ENCODE peak calls at places on chromosome 17, in nine cellular contexts. M is lung, J is cardiac fibroblast, H is uterus, R is brain microvascular endothelial cell, X is aorta, S is right lobe of liver, P is lower leg skin, Z is body of pancreas. T is an unnamed sample.

GRCh38 chr17:73198201-73198929 is 5.5 kb downstream of the COG1 start:
- DNase-seq in X (no peak), Z (no peak), S (no peak), J (no peak), H (no peak), M (no peak), R (no peak), P (no peak), T (no peak)

GRCh38 chr17:79331492-79331891 is 256.9 kb downstream of the ENGASE start:
- DNase-seq in X (no peak), Z (no peak), J (no peak), M (no peak), S (no peak), R (no peak), P (no peak), H (no peak), T (no peak)

GRCh38 chr17:45364531-45365390 is 47.9 kb upstream of the MAP3K14 start:
- DNase-seq in X (peak; percentile 63), M (no peak), R (peak; percentile 20), H (no peak), P (no peak), S (no peak), Z (no peak), J (peak; percentile 84), T (no peak)

GRCh38 chr17:1368588-1368987 is 31.4 kb downstream of the YWHAE start:
- DNase-seq in Z (no peak), X (no peak), S (no peak), R (no peak), J (no peak), M (no peak), H (no peak), P (no peak), T (no peak)

GRCh38 chr17:2171725-2172446 is 117.0 kb downstream of the HIC1 start:
- DNase-seq in R (peak; percentile 97), H (peak; percentile 94), M (peak; percentile 79), X (peak; percentile 88), S (peak; percentile 82), P (peak; percentile 57), Z (peak; percentile 84), J (peak; percentile 97), T (no peak)

GRCh38 chr17:50977487-50978159 is 111.5 kb upstream of the TOB1 start:
- DNase-seq in P (no peak), H (no peak), Z (no peak), X (no peak), J (no peak), S (no peak), M (no peak), R (no peak), T (no peak)

GRCh38 chr17:35716897-35717839 is 14.3 kb upstream of the RASL10B start:
- DNase-seq in M (no peak), P (no peak), S (no peak), X (no peak), J (peak; percentile 14), Z (peak; percentile 48), H (no peak), R (no peak), T (no peak)

GRCh38 chr17:49567871-49568694 is 7.6 kb upstream of the NXPH3 start:
- DNase-seq in R (peak; percentile 68), S (peak; percentile 93), Z (peak; percentile 94), X (peak; percentile 96), H (peak; percentile 90), J (peak; percentile 84), M (peak; percentile 91), P (peak; percentile 83), T (peak; percentile 40)

GRCh38 chr17:58520843-58521430 is 6.5 kb upstream of the MTMR4 start:
- DNase-seq in M (no peak), J (peak; percentile 30), Z (peak; percentile 12), S (no peak), R (no peak), H (no peak), X (no peak), P (no peak), T (no peak)

GRCh38 chr17:39404542-39405378 is 3.3 kb upstream of the FBXL20 start:
- DNase-seq in R (peak; percentile 84), J (peak; percentile 91), P (no peak), H (no peak), Z (no peak), S (no peak), M (no peak), X (no peak), T (no peak)

GRCh38 chr17:78040561-78041400 is 82.3 kb downstream of the TNRC6C start:
- DNase-seq in X (peak; percentile 89), P (peak; percentile 34), H (peak; percentile 58), S (peak; percentile 72), R (peak; percentile 43), J (peak; percentile 61), M (peak; percentile 67), Z (peak; percentile 51), T (no peak)

DNA sequence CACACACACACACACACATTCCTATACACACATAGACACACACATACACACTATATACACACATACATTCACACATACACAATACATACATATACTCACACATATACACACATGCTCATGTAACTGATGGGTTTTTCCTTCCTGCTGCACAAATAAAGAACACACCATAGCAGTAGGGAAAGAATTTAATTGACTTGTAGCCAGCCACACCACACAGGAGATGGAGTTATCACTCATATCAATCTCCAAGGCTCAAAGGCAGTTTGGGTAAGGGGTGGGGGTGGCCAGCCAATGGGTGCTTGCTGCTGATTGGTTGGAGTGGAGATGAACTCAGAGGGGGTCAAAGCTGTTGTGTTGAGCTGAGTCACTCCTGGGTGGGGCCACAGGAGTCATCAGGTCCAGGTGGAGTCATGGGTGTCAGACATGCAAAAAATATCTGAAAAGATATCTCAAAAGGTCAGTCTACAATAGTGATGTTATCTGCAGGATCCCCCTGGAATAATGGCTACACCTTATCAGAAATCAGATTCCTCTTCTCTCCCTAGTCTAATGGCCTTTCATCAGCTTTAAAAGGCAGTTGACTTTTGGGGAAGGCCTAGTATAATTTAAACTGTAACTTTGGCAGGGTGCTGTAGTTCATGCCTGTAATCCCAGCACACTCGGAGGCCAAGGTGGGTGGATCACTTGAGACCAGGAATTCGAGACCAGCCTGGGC is 46.1 kb downstream of the WSB1 start:
- DNase-seq in J (peak; percentile 46), S (no peak), R (no peak), M (no peak), Z (no peak), H (no peak), X (peak; percentile 37), P (no peak), T (peak; percentile 28)
- H3K4me3 ChIP-seq in J (no peak overlapping the region), S (no peak overlapping the region), R (no peak overlapping the region), M (no peak overlapping the region), Z (no peak overlapping the region), H (no peak overlapping the region), X (no peak overlapping the region), P (no peak overlapping the region), T (no peak overlapping the region)

GRCh38 chr17:41676058-41676419 is 12.6 kb upstream of the EIF1 start:
- DNase-seq in H (no peak), Z (no peak), X (no peak), R (no peak), S (no peak), J (no peak), M (no peak), P (no peak), T (no peak)
- H3K4me3 ChIP-seq in H (no peak overlapping the region), Z (no peak overlapping the region), X (no peak overlapping the region), R (no peak overlapping the region), S (no peak overlapping the region), J (no peak overlapping the region), M (no peak overlapping the region), P (no peak overlapping the region), T (no peak overlapping the region)

GRCh38 chr17:20073056-20073979 is 64.2 kb downstream of the SPECC1 start:
- DNase-seq in M (peak; percentile 49), Z (peak; percentile 27), S (no peak), J (peak; percentile 57), P (peak; percentile 60), X (peak; percentile 85), R (peak; percentile 40), H (peak; percentile 45), T (peak; percentile 43)
- H3K4me3 ChIP-seq in M (no peak overlapping the region), Z (no peak overlapping the region), S (no peak overlapping the region), J (peak overlapping the region; percentile 9), P (no peak overlapping the region), X (peak overlapping the region; percentile 40), R (no peak overlapping the region), H (no peak overlapping the region), T (peak overlapping the region; percentile 17)

GRCh38 chr17:56597495-56597990 is 4.0 kb downstream of the NOG start:
- DNase-seq in X (peak; percentile 79), S (no peak), J (no peak), P (no peak), H (no peak), M (no peak), Z (peak; percentile 14), R (no peak), T (no peak)
- H3K4me3 ChIP-seq in X (peak overlapping the region; percentile 48), S (no peak overlapping the region), J (no peak overlapping the region), P (no peak overlapping the region), H (no peak overlapping the region), M (no peak overlapping the region), Z (no peak overlapping the region), R (peak overlapping the region; percentile 32), T (no peak overlapping the region)